ENCODE peak calls at places on chromosomes 7 and 10, in seven cellular contexts. W is left colon, G is HCEC 1CT, B is neural crest cell, N is NCI-H1105, I is Right ventricle myocardium superior, Z is heart left ventricle. D is an unnamed sample.

GRCh38 chr7:38425509-38425908 is 152.1 kb upstream of the TARP start:
- DNase-seq in W (no peak), G (no peak), B (no peak), N (no peak), I (no peak), Z (no peak), D (no peak)

GRCh38 chr7:44633254-44634186 is 27.1 kb downstream of the OGDH start:
- DNase-seq in W (peak), G (peak), B (no peak), N (no peak), I (peak), Z (peak), D (peak)

GRCh38 chr7:115789901-115790300 is 240.7 kb downstream of the TFEC start:
- DNase-seq in W (no peak), G (no peak), B (no peak), N (no peak), I (peak), Z (no peak), D (no peak)

GRCh38 chr7:30074422-30075030 is 46.3 kb downstream of the PLEKHA8 start:
- DNase-seq in W (no peak), G (peak), B (no peak), N (peak), I (no peak), Z (no peak), D (peak)

GRCh38 chr10:48253970-48254657 is 20.4 kb downstream of the FRMPD2 start:
- DNase-seq in W (no peak), G (peak), B (no peak), N (no peak), I (no peak), Z (no peak), D (peak)

GRCh38 chr7:83849135-83849534 is 200.2 kb upstream of the SEMA3E start:
- DNase-seq in W (no peak), G (peak), B (no peak), N (no peak), I (no peak), Z (no peak), D (peak)

GRCh38 chr7:74502216-74502891 is 48.6 kb downstream of the GTF2IRD1 start:
- DNase-seq in W (no peak), G (no peak), B (no peak), N (no peak), I (peak), Z (peak), D (peak)

GRCh38 chr10:113000876-113001598 is 51.0 kb downstream of the TCF7L2 start:
- DNase-seq in W (peak), G (no peak), B (no peak), N (no peak), I (peak), Z (peak), D (no peak)

GRCh38 chr10:119308556-119309422 is 101.4 kb downstream of the GRK5 start:
- DNase-seq in W (no peak), G (no peak), B (no peak), N (no peak), I (no peak), Z (no peak), D (no peak)

GRCh38 chr10:92897916-92898315 is 49.6 kb downstream of the EXOC6 start:
- DNase-seq in W (no peak), G (peak), B (no peak), N (no peak), I (no peak), Z (no peak), D (no peak)

GRCh38 chr7:27184342-27185012 is 555 bp downstream of the HOXA11 start:
- DNase-seq in W (peak), G (peak), B (no peak), N (peak), I (no peak), Z (no peak), D (peak)